ENCODE peak calls at places on chromosomes 11 and 22, in four cellular contexts. One of them, this sample, is unnamed.

GRCh38 chr11:86799680-86800075 is 664 bp upstream of the PRSS23 start:
- DNase-seq in fibroblast of lung: no peak
- DNase-seq in fibroblast of mammary gland: no peak
- DNase-seq in neural progenitor cell: peak
- DNase-seq in this sample: no peak

GRCh38 chr11:110565344-110565684 is 135.6 kb downstream of the FDX1 start:
- DNase-seq in fibroblast of lung: peak
- DNase-seq in neural progenitor cell: peak
- DNase-seq in fibroblast of mammary gland: peak
- DNase-seq in this sample: peak

GRCh38 chr22:49632199-49633009 is 195.3 kb downstream of the BRD1 start:
- DNase-seq in fibroblast of mammary gland: peak
- DNase-seq in fibroblast of lung: peak
- DNase-seq in neural progenitor cell: peak
- DNase-seq in this sample: peak

GRCh38 chr22:38957046-38957770 is at the start of gene APOBEC3A:
- DNase-seq in fibroblast of lung: no peak
- DNase-seq in fibroblast of mammary gland: no peak
- DNase-seq in neural progenitor cell: no peak
- DNase-seq in this sample: no peak

GRCh38 chr11:122852071-122852831 is 14.0 kb downstream of the CRTAM start:
- DNase-seq in neural progenitor cell: no peak
- DNase-seq in fibroblast of mammary gland: peak
- DNase-seq in fibroblast of lung: peak
- DNase-seq in this sample: peak

GRCh38 chr11:2917842-2918490 is 11.3 kb downstream of the PHLDA2 start:
- DNase-seq in fibroblast of mammary gland: no peak
- DNase-seq in neural progenitor cell: no peak
- DNase-seq in fibroblast of lung: no peak
- DNase-seq in this sample: no peak

GRCh38 chr11:66846671-66847091 is 3.4 kb downstream of the RCE1 start:
- DNase-seq in fibroblast of lung: no peak
- DNase-seq in fibroblast of mammary gland: peak
- DNase-seq in neural progenitor cell: no peak
- DNase-seq in this sample: no peak

GRCh38 chr11:74849525-74850391 is 99.1 kb downstream of the XRRA1 start:
- DNase-seq in fibroblast of lung: peak
- DNase-seq in neural progenitor cell: peak
- DNase-seq in fibroblast of mammary gland: peak
- DNase-seq in this sample: peak

GRCh38 chr11:34823639-34824038 is 92.5 kb downstream of the APIP start:
- DNase-seq in fibroblast of mammary gland: no peak
- DNase-seq in neural progenitor cell: peak
- DNase-seq in fibroblast of lung: no peak
- DNase-seq in this sample: no peak

GRCh38 chr22:31287818-31288495 is 4.3 kb downstream of the PIK3IP1 start:
- DNase-seq in fibroblast of lung: no peak
- DNase-seq in neural progenitor cell: no peak
- DNase-seq in fibroblast of mammary gland: no peak
- DNase-seq in this sample: no peak

GRCh38 chr11:104003491-104003890 is 32.9 kb upstream of the DDI1 start:
- DNase-seq in fibroblast of lung: peak
- DNase-seq in fibroblast of mammary gland: peak
- DNase-seq in neural progenitor cell: no peak
- DNase-seq in this sample: peak

GRCh38 chr11:112666253-112666652 is 295.0 kb upstream of the NCAM1 start:
- DNase-seq in neural progenitor cell: no peak
- DNase-seq in fibroblast of mammary gland: no peak
- DNase-seq in fibroblast of lung: no peak
- DNase-seq in this sample: no peak

GRCh38 chr11:122796128-122796717 is 42.1 kb upstream of the CRTAM start:
- DNase-seq in fibroblast of lung: no peak
- DNase-seq in fibroblast of mammary gland: peak
- DNase-seq in neural progenitor cell: peak
- DNase-seq in this sample: peak

GRCh38 chr22:20015971-20016733 is 471 bp downstream of the ARVCF start:
- DNase-seq in neural progenitor cell: peak
- DNase-seq in fibroblast of lung: no peak
- DNase-seq in fibroblast of mammary gland: no peak
- DNase-seq in this sample: no peak

GRCh38 chr11:131025020-131025419 is 108.7 kb upstream of the SNX19 start:
- DNase-seq in neural progenitor cell: peak
- DNase-seq in fibroblast of mammary gland: peak
- DNase-seq in fibroblast of lung: peak
- DNase-seq in this sample: peak
- TF ChIP-seq CTCF in neural progenitor cell: peak
- TF ChIP-seq CTCF in fibroblast of mammary gland: peak
- TF ChIP-seq CTCF in fibroblast of lung: peak
- TF ChIP-seq CTCF in this sample: peak

DNA sequence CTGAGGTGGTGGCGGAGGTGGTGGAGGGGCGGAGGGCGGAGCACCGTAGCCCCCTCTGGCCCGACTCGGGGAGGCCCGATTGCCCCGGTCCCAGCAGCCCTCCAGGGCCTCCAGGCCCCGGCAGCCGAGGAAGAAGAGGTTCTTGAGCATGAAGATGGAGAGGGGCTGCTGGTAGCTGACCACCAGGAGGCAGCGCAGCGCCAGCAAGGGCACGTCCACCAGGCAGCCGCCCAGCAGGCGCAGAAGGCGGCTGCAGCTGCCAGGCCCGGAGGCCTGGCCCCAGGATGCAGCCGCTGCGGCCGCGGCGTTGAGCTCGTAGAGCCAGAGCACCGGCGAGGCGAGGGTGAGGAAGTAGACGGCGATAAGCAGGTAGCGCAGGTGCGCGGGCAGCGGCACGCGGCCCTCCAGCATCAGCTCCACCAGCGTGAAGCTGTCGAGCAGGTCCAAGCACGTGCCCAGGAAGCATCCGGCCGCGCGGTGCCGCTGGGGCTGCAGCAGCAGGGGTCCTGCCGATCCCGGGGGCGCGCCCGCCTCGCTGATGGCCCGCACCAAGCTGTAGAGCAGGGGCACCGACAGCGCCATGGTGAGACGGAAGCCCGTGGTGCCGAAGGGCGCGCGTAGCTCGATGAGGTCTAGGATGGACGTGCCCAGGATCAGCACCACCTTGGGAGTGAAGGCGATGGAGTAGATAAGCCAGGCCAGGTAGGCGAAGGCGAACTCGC is 1.5 kb downstream of the TMEM121B start:
- DNase-seq in fibroblast of mammary gland: peak
- DNase-seq in neural progenitor cell: peak
- DNase-seq in fibroblast of lung: no peak
- DNase-seq in this sample: no peak
- TF ChIP-seq CTCF in fibroblast of mammary gland: peak
- TF ChIP-seq CTCF in neural progenitor cell: peak
- TF ChIP-seq CTCF in fibroblast of lung: peak
- TF ChIP-seq CTCF in this sample: peak

GRCh38 chr22:36257308-36257707 is 4.4 kb downstream of the APOL1 start:
- DNase-seq in fibroblast of lung: no peak
- DNase-seq in fibroblast of mammary gland: no peak
- DNase-seq in neural progenitor cell: no peak
- DNase-seq in this sample: no peak
- TF ChIP-seq CTCF in fibroblast of lung: no peak
- TF ChIP-seq CTCF in fibroblast of mammary gland: no peak
- TF ChIP-seq CTCF in neural progenitor cell: no peak
- TF ChIP-seq CTCF in this sample: no peak

GRCh38 chr11:77647906-77648305 is 10.3 kb upstream of the CLNS1A start:
- DNase-seq in fibroblast of mammary gland: peak
- DNase-seq in neural progenitor cell: no peak
- DNase-seq in fibroblast of lung: no peak
- DNase-seq in this sample: peak
- TF ChIP-seq CTCF in fibroblast of mammary gland: no peak
- TF ChIP-seq CTCF in neural progenitor cell: no peak
- TF ChIP-seq CTCF in fibroblast of lung: no peak
- TF ChIP-seq CTCF in this sample: no peak

DNA sequence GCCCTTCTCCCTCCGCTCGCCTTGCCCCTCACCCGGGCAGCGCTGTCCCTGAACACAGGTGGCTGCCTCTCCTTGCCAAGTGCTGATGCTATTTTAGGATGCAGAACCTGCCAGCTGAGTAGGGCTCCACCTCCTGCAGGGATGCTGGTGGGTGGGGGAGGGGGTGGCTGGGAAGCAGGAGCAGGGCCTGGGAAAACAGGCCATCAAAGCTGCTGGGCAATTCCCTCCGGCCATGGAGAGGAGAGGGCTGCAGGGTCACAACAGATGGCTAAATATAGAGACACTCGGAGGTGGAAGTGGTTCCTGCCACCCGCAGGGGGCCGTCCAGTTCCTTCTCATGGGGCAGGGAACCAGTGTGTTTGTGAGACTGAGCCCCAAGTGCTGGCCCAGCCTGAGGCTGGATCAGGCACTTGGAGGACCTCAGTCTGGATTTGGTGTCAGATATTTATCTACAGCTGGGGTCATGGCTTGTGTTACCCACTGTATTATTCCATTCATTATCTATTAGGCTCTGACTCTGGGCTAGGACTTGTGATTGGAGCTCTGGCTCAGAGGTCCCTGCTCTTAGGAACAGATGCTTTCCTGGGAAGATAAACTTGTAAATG is 59.6 kb downstream of the LRRC32 start:
- DNase-seq in neural progenitor cell: no peak
- DNase-seq in fibroblast of lung: no peak
- DNase-seq in fibroblast of mammary gland: no peak
- DNase-seq in this sample: no peak
- TF ChIP-seq CTCF in neural progenitor cell: no peak
- TF ChIP-seq CTCF in fibroblast of lung: no peak
- TF ChIP-seq CTCF in fibroblast of mammary gland: no peak
- TF ChIP-seq CTCF in this sample: no peak